ENCODE peak calls at places on chromosomes 7 and 10, in nine cellular contexts. C is EH; I is stimulated activated CD8-positive, alpha-beta memory T cell treated with anti-CD3 and anti-CD28 coated beads, Interleukin-7, amount 100 ng/mL, for 1 hour; O is lower leg skin; T is HEK293T; J is erythroblast; S is amniotic stem cell; M is activated CD4-positive, alpha-beta T cell treated with anti-CD3 and anti-CD28 coated beads, Interleukin-2, amount 50 U/mL, for 1 hour; K is PC-3. H is an unnamed sample.

GRCh38 chr10:33721509-33721908 is 387.0 kb upstream of the NRP1 start:
- DNase-seq in T (no peak), J (no peak), C (no peak), O (no peak), S (no peak), I (no peak), M (no peak), K (no peak), H (no peak)

GRCh38 chr10:70178139-70178725 is 7.9 kb upstream of the SAR1A start:
- DNase-seq in S (no peak), K (no peak), O (no peak), C (no peak), I (no peak), T (no peak), J (no peak), M (no peak), H (no peak)

GRCh38 chr10:122112625-122113160 is 123.7 kb downstream of the TACC2 start:
- DNase-seq in S (peak; percentile 80), M (no peak), J (peak; percentile 38), O (peak; percentile 95), C (peak; percentile 98), T (peak; percentile 82), I (no peak), K (peak; percentile 86), H (no peak)

GRCh38 chr7:6026011-6026819 is 5.0 kb upstream of the ANKRD61 start:
- DNase-seq in K (peak; percentile 55), M (peak; percentile 66), O (peak; percentile 90), C (peak; percentile 53), S (no peak), T (peak; percentile 53), I (peak; percentile 35), J (peak; percentile 76), H (peak; percentile 37)

GRCh38 chr7:102148799-102149198 is 137.9 kb upstream of the SH2B2 start:
- DNase-seq in M (no peak), C (no peak), S (no peak), I (no peak), J (no peak), T (no peak), K (no peak), O (no peak), H (no peak)

GRCh38 chr7:88354999-88355398 is 48.3 kb upstream of the STEAP4 start:
- DNase-seq in O (no peak), S (no peak), J (no peak), K (no peak), I (no peak), C (no peak), T (no peak), M (no peak), H (no peak)

GRCh38 chr7:15313361-15313760 is 248.5 kb downstream of the AGMO start:
- DNase-seq in S (no peak), C (no peak), I (no peak), M (no peak), K (no peak), O (no peak), J (no peak), T (no peak), H (no peak)

GRCh38 chr10:34186013-34186412 is 629.1 kb downstream of the PARD3 start:
- DNase-seq in I (no peak), K (no peak), J (no peak), C (no peak), O (no peak), T (no peak), S (no peak), M (no peak), H (no peak)

GRCh38 chr7:40947546-40947945 is 755.3 kb downstream of the INHBA start:
- DNase-seq in C (no peak), M (no peak), S (no peak), J (no peak), T (no peak), O (no peak), K (no peak), I (no peak), H (no peak)

GRCh38 chr7:76108540-76109233 is 60.8 kb downstream of the MDH2 start:
- DNase-seq in I (no peak), T (no peak), J (no peak), K (peak; percentile 90), C (peak; percentile 41), M (no peak), O (no peak), S (no peak), H (no peak)

GRCh38 chr10:33334839-33335549 is 527 bp upstream of the NRP1 start:
- DNase-seq in C (peak; percentile 80), I (no peak), J (no peak), M (peak; percentile 12), O (peak; percentile 94), S (peak; percentile 80), K (peak; percentile 91), T (peak; percentile 45), H (no peak)

GRCh38 chr7:46651561-46652088 is 730.6 kb upstream of the IGFBP3 start:
- DNase-seq in T (no peak), M (no peak), I (no peak), J (no peak), C (no peak), O (no peak), K (peak; percentile 77), S (no peak), H (no peak)

GRCh38 chr10:51879238-51879637 is 179.8 kb upstream of the CSTF2T start:
- DNase-seq in C (peak; percentile 95), K (peak; percentile 99), M (no peak), S (peak; percentile 88), O (no peak), I (no peak), T (no peak), J (no peak), H (no peak)

GRCh38 chr7:129169171-129169643 is 19.2 kb upstream of the SMO start:
- DNase-seq in C (peak; percentile 44), O (peak; percentile 89), T (no peak), I (no peak), S (no peak), J (peak; percentile 37), K (no peak), M (peak; percentile 9), H (no peak)

GRCh38 chr7:96708872-96709271 is 774 bp downstream of the SEM1 start:
- DNase-seq in S (no peak), T (no peak), I (no peak), K (no peak), O (no peak), C (no peak), J (peak; percentile 63), M (no peak), H (no peak)

GRCh38 chr10:84762754-84763394 is 434.5 kb downstream of the CCSER2 start:
- DNase-seq in I (no peak), O (no peak), S (no peak), C (no peak), J (no peak), K (no peak), M (no peak), T (no peak), H (no peak)

GRCh38 chr10:116088985-116089384 is 184.0 kb downstream of the GFRA1 start:
- DNase-seq in K (no peak), C (no peak), T (no peak), I (no peak), M (no peak), S (no peak), O (no peak), J (no peak), H (no peak)

GRCh38 chr7:142801601-142802295 is 31.0 kb downstream of the PRSS2 start:
- DNase-seq in I (no peak), S (no peak), M (no peak), K (no peak), J (no peak), O (no peak), T (no peak), C (no peak), H (no peak)

GRCh38 chr10:128078136-128078969 is 47.9 kb downstream of the MKI67 start:
- DNase-seq in I (no peak), K (peak; percentile 60), O (peak; percentile 80), J (peak; percentile 18), C (peak; percentile 51), T (peak; percentile 80), M (peak; percentile 36), S (no peak), H (no peak)

GRCh38 chr7:157664866-157665633 is 328.2 kb downstream of the DNAJB6 start:
- DNase-seq in K (peak; percentile 6), I (no peak), S (no peak), O (no peak), J (no peak), M (no peak), C (no peak), T (no peak), H (no peak)

GRCh38 chr7:139431459-139431858 is 52.0 kb downstream of the KLRG2 start:
- DNase-seq in T (no peak), C (no peak), K (no peak), O (no peak), S (no peak), I (no peak), J (no peak), M (no peak), H (no peak)

GRCh38 chr10:31602541-31603244 is 283.7 kb downstream of the ZEB1 start:
- DNase-seq in C (peak; percentile 79), J (peak; percentile 17), K (no peak), T (no peak), I (no peak), S (no peak), O (peak; percentile 98), M (no peak), H (no peak)

GRCh38 chr10:22539579-22540160 is 174.7 kb downstream of the PIP4K2A start:
- DNase-seq in O (no peak), S (no peak), K (no peak), I (no peak), T (no peak), C (no peak), J (no peak), M (no peak), H (no peak)

GRCh38 chr10:62885656-62886461 is 69.7 kb upstream of the EGR2 start:
- DNase-seq in J (no peak), M (no peak), T (no peak), O (no peak), K (peak; percentile 100), I (no peak), S (no peak), C (peak; percentile 68), H (no peak)